ENCODE peak calls at places on chromosomes 3 and 15, in ten cellular contexts. M is activated CD8-positive, alpha-beta memory T cell treated with anti-CD3 and anti-CD28 coated beads, Interleukin-2, amount 10 ng/mL, durations not matched to agents 7 days and 5 days; W is HTR-8/SVneo; Q is RKO; G is Right ventricle myocardium superior; B is NCI-H2081; Y is HS-27A; S is effector CD4-positive, alpha-beta T cell; P is ACHN; E is HCEC 1CT. Z is an unnamed sample.

GRCh38 chr3:193971268-193971751 is 164.6 kb upstream of the HES1 start:
- DNase-seq in M (no peak), W (peak; percentile 32), Q (no peak), G (no peak), B (no peak), Y (no peak), S (no peak), P (no peak), E (no peak), Z (peak; percentile 34)

GRCh38 chr3:187954486-187955075 is 199.4 kb upstream of the LPP start:
- DNase-seq in M (no peak), W (peak; percentile 17), Q (no peak), G (no peak), B (no peak), Y (no peak), S (no peak), P (no peak), E (peak; percentile 87), Z (peak; percentile 84)

GRCh38 chr3:58835075-58835474 is 168.5 kb upstream of the FAM3D start:
- DNase-seq in M (no peak), W (peak; percentile 3), Q (peak; percentile 7), G (no peak), B (no peak), Y (peak; percentile 36), S (no peak), P (no peak), E (peak; percentile 69), Z (peak; percentile 45)

GRCh38 chr15:94286581-94286980 is 55.2 kb downstream of the MCTP2 start:
- DNase-seq in M (peak; percentile 46), W (no peak), Q (no peak), G (no peak), B (no peak), Y (no peak), S (no peak), P (no peak), E (no peak), Z (no peak)

GRCh38 chr3:191775451-191776233 is 314.7 kb downstream of the PYDC2 start:
- DNase-seq in M (no peak), W (peak; percentile 37), Q (no peak), G (no peak), B (no peak), Y (peak; percentile 77), S (no peak), P (no peak), E (peak; percentile 51), Z (no peak)

GRCh38 chr3:14614189-14614588 is 37.4 kb upstream of the CCDC174 start:
- DNase-seq in M (no peak), W (no peak), Q (no peak), G (no peak), B (no peak), Y (no peak), S (no peak), P (no peak), E (no peak), Z (no peak)

GRCh38 chr3:177679568-177680441 is 482.5 kb upstream of the TBL1XR1 start:
- DNase-seq in M (peak; percentile 79), W (peak; percentile 11), Q (no peak), G (no peak), B (no peak), Y (no peak), S (no peak), P (no peak), E (no peak), Z (peak; percentile 58)

GRCh38 chr3:113211370-113212154 is at the start of gene BOC:
- DNase-seq in M (no peak), W (peak; percentile 47), Q (no peak), G (no peak), B (peak; percentile 25), Y (no peak), S (no peak), P (peak; percentile 17), E (peak; percentile 6), Z (no peak)

GRCh38 chr3:139564290-139564861 is 24.8 kb upstream of the RBP1 start:
- DNase-seq in M (no peak), W (no peak), Q (no peak), G (no peak), B (peak; percentile 41), Y (no peak), S (no peak), P (no peak), E (no peak), Z (peak; percentile 21)

GRCh38 chr15:93164409-93164808 is 75.4 kb upstream of the RGMA start:
- DNase-seq in M (peak; percentile 60), W (no peak), Q (no peak), G (no peak), B (no peak), Y (no peak), S (no peak), P (no peak), E (no peak), Z (no peak)

GRCh38 chr15:94346272-94346671 is 114.9 kb downstream of the MCTP2 start:
- DNase-seq in M (no peak), W (no peak), Q (peak; percentile 3), G (no peak), B (no peak), Y (no peak), S (no peak), P (no peak), E (no peak), Z (no peak)

GRCh38 chr3:115982121-115982520 is 358.8 kb downstream of the GAP43 start:
- DNase-seq in M (no peak), W (no peak), Q (no peak), G (no peak), B (no peak), Y (no peak), S (no peak), P (no peak), E (no peak), Z (no peak)

GRCh38 chr3:11080492-11080891 is 73.8 kb upstream of the HRH1 start:
- DNase-seq in M (no peak), W (no peak), Q (no peak), G (no peak), B (no peak), Y (no peak), S (no peak), P (no peak), E (no peak), Z (no peak)

GRCh38 chr3:134039161-134039862 is 9.6 kb upstream of the SLCO2A1 start:
- DNase-seq in M (peak; percentile 34), W (no peak), Q (no peak), G (no peak), B (no peak), Y (no peak), S (no peak), P (peak; percentile 24), E (no peak), Z (no peak)

GRCh38 chr3:159432721-159433300 is 555.8 kb upstream of the IL12A start:
- DNase-seq in M (no peak), W (no peak), Q (no peak), G (no peak), B (no peak), Y (no peak), S (no peak), P (no peak), E (peak; percentile 42), Z (no peak)